ENCODE peak calls at places on chromosome 17, in six cellular contexts. Q is transverse colon, E is Peyer's patch, Y is NB4, J is stomach, Z is right lobe of liver. A is an unnamed sample.
A peak's percentile ranks its signal among the peaks of the same experiment; 100 is the strongest.

GRCh38 chr17:66604381-66604780 is 230.5 kb upstream of the CACNG5 start:
- DNase-seq in Q (no peak), E (no peak), Y (no peak), J (no peak), Z (no peak), A (no peak)

GRCh38 chr17:42565523-42566214 is 1.2 kb upstream of the MLX start:
- DNase-seq in Q (no peak), E (no peak), Y (no peak), J (no peak), Z (no peak), A (no peak)

GRCh38 chr17:35577826-35578194 is 561 bp downstream of the PEX12 start:
- DNase-seq in Q (peak; percentile 19), E (no peak), Y (peak; percentile 18), J (no peak), Z (no peak), A (no peak)

GRCh38 chr17:83180996-83181481 is 101.6 kb downstream of the METRNL start:
- DNase-seq in Q (no peak), E (no peak), Y (peak; percentile 34), J (no peak), Z (peak; percentile 41), A (no peak)

GRCh38 chr17:65533855-65534457 is 27.5 kb downstream of the AXIN2 start:
- DNase-seq in Q (no peak), E (no peak), Y (no peak), J (no peak), Z (peak; percentile 29), A (no peak)

GRCh38 chr17:27504188-27504995 is 48.1 kb downstream of the KSR1 start:
- DNase-seq in Q (no peak), E (no peak), Y (no peak), J (no peak), Z (no peak), A (no peak)

GRCh38 chr17:17028878-17029535 is 13.2 kb upstream of the MPRIP start:
- DNase-seq in Q (no peak), E (no peak), Y (peak; percentile 61), J (no peak), Z (no peak), A (peak; percentile 6)

GRCh38 chr17:76193616-76194015 is 46.7 kb downstream of the RNF157 start:
- DNase-seq in Q (no peak), E (no peak), Y (no peak), J (no peak), Z (no peak), A (no peak)

GRCh38 chr17:39740357-39741111 is 2.8 kb downstream of the GRB7 start:
- DNase-seq in Q (peak; percentile 60), E (no peak), Y (peak; percentile 33), J (no peak), Z (no peak), A (no peak)

GRCh38 chr17:10226930-10227695 is 28.7 kb upstream of the GAS7 start:
- DNase-seq in Q (peak; percentile 31), E (peak; percentile 62), Y (peak; percentile 74), J (peak; percentile 28), Z (peak; percentile 54), A (peak; percentile 50)

GRCh38 chr17:21251611-21252010 is 1.6 kb downstream of the NATD1 start:
- DNase-seq in Q (no peak), E (no peak), Y (no peak), J (no peak), Z (no peak), A (no peak)

GRCh38 chr17:17698869-17699351 is 17.7 kb downstream of the RAI1 start:
- DNase-seq in Q (no peak), E (no peak), Y (no peak), J (no peak), Z (no peak), A (no peak)

GRCh38 chr17:45160505-45161287 is 979 bp upstream of the HEXIM2 start:
- DNase-seq in Q (peak; percentile 67), E (peak; percentile 81), Y (peak; percentile 85), J (peak; percentile 58), Z (peak; percentile 79), A (peak; percentile 84)

GRCh38 chr17:80650751-80651173 is 106.1 kb downstream of the RPTOR start:
- DNase-seq in Q (no peak), E (no peak), Y (peak; percentile 51), J (no peak), Z (no peak), A (no peak)

GRCh38 chr17:38745545-38745944 is 2.6 kb downstream of the PCGF2 start:
- DNase-seq in Q (no peak), E (no peak), Y (no peak), J (no peak), Z (no peak), A (no peak)

GRCh38 chr17:330993-331701 is 21.5 kb downstream of the RPH3AL start:
- DNase-seq in Q (peak; percentile 29), E (no peak), Y (no peak), J (no peak), Z (peak; percentile 47), A (peak; percentile 89)

GRCh38 chr17:82236142-82236971 is 7.5 kb downstream of the SLC16A3 start:
- DNase-seq in Q (peak; percentile 80), E (peak; percentile 86), Y (peak; percentile 73), J (peak; percentile 75), Z (peak; percentile 93), A (no peak)

GRCh38 chr17:20982589-20983358 is 60.0 kb downstream of the USP22 start:
- DNase-seq in Q (no peak), E (peak; percentile 9), Y (no peak), J (peak; percentile 15), Z (no peak), A (no peak)

GRCh38 chr17:61852857-61853256 is 10.5 kb downstream of the BRIP1 start:
- DNase-seq in Q (no peak), E (no peak), Y (no peak), J (no peak), Z (no peak), A (no peak)

GRCh38 chr17:81665205-81666091 is 957 bp downstream of the OXLD1 start:
- DNase-seq in Q (peak; percentile 39), E (no peak), Y (peak; percentile 66), J (no peak), Z (no peak), A (peak; percentile 43)

GRCh38 chr17:76278952-76279741 is 14.0 kb downstream of the UBALD2 start:
- DNase-seq in Q (peak; percentile 91), E (peak; percentile 95), Y (peak; percentile 76), J (peak; percentile 95), Z (peak; percentile 91), A (peak; percentile 91)

GRCh38 chr17:72076678-72077030 is 44.2 kb upstream of the SOX9 start:
- DNase-seq in Q (no peak), E (no peak), Y (no peak), J (no peak), Z (no peak), A (no peak)

GRCh38 chr17:72077326-72077960 is 43.4 kb upstream of the SOX9 start:
- DNase-seq in Q (no peak), E (no peak), Y (no peak), J (no peak), Z (no peak), A (no peak)

GRCh38 chr17:72071330-72071729 is 49.5 kb upstream of the SOX9 start:
- DNase-seq in Q (no peak), E (no peak), Y (no peak), J (no peak), Z (no peak), A (no peak)

GRCh38 chr17:72079700-72080099 is 41.1 kb upstream of the SOX9 start:
- DNase-seq in Q (no peak), E (no peak), Y (no peak), J (no peak), Z (peak; percentile 49), A (no peak)

GRCh38 chr17:72075995-72076677 is 44.7 kb upstream of the SOX9 start:
- DNase-seq in Q (no peak), E (no peak), Y (no peak), J (no peak), Z (no peak), A (no peak)
- TF ChIP-seq POLR2A in Q (no peak), E (no peak), Y (no peak), J (no peak), Z (no peak), A (no peak)

GRCh38 chr17:9054146-9054545 is 32.8 kb downstream of the NTN1 start:
- DNase-seq in Q (no peak), E (no peak), Y (no peak), J (no peak), Z (no peak), A (no peak)
- H3K4me3 ChIP-seq in Q (no peak overlapping the region), E (no peak overlapping the region), Y (no peak overlapping the region), J (no peak overlapping the region), Z (no peak overlapping the region), A (no peak overlapping the region)

DNA sequence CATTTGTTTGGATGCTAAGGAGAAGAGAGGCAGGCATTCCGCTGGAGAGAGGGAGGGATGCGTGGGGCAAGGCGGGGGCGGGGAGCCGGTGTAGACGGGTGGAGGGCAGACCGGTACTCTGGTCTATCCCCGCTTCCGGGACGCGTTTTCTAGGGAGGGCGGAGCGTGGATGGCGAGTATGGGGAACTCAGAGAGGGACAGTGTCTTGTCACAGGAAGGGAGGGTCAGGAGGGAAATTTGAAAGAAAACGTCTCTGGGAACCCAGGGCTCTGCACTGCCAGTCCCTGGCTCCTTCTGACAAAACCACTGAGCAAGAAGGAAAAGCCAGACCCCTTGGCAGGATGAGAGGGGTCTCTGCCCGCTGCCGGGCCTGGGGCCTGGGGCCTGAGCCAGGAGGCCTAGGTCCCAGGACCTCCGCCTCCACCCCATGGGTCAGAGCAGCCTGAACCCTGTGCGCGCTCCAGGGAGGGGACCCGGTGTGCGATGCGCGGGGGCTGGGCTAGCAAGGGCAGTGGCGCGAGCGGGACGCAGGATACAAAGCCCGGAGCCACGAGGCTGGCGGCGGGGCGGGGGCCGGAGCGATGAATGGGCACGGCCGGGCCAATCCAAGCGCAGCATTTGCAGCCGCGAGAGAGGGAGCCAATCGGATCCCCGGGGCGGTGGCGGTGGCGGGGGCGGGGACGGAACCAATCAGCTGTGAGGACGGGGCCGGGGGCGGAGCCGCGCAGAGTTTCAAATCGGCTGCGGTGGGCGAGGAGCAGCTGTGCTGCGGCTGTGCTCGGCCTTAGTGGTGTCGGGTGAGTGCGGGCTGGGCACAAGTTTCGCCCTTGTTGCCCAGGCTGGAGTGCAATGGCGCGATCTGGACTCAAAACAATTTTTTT is at the start of gene PIMREG:
- DNase-seq in Q (peak; percentile 94), E (peak; percentile 96), Y (peak; percentile 34), J (peak; percentile 94), Z (peak; percentile 85), A (peak; percentile 97)
- TF ChIP-seq POLR2A in Q (no peak), E (no peak), Y (no peak), J (no peak), Z (no peak), A (no peak)

GRCh38 chr17:31048142-31048541 is 46.6 kb upstream of the NF1 start:
- DNase-seq in Q (no peak), E (no peak), Y (no peak), J (no peak), Z (no peak), A (no peak)
- H3K4me3 ChIP-seq in Q (no peak overlapping the region), E (no peak overlapping the region), Y (no peak overlapping the region), J (no peak overlapping the region), Z (no peak overlapping the region), A (no peak overlapping the region)

GRCh38 chr17:2042355-2042929 is 620 bp downstream of the OVCA2 start:
- DNase-seq in Q (no peak), E (no peak), Y (no peak), J (no peak), Z (no peak), A (no peak)
- TF ChIP-seq POLR2A in Q (no peak), E (no peak), Y (no peak), J (no peak), Z (no peak), A (no peak)